ENCODE peak calls at places on chromosomes 7 and 10, in nine cellular contexts. N is astrocyte; L is left ventricle myocardium inferior; T is CD8-positive, alpha-beta memory T cell; A is PC-9; V is heart right ventricle; E is adipocyte; P is prostate gland; X is naive thymus-derived CD4-positive, alpha-beta T cell. I is an unnamed sample. For H3K4me1, the result is how much of the 10 kb centered on the place peaks cover.

GRCh38 chr7:80721880-80722595 is 83.6 kb downstream of the CD36 start:
- DNase-seq in N (peak), L (no peak), T (no peak), A (peak), V (no peak), E (peak), P (no peak), X (no peak), I (no peak)

GRCh38 chr7:41872951-41873350 is 170.1 kb upstream of the INHBA start:
- DNase-seq in N (no peak), L (no peak), T (no peak), A (no peak), V (no peak), E (peak), P (no peak), X (no peak), I (no peak)

GRCh38 chr10:133379152-133379800 is at the start of gene PAOX:
- DNase-seq in N (peak), L (peak), T (peak), A (no peak), V (peak), E (peak), P (peak), X (peak), I (peak)

GRCh38 chr10:99345350-99345749 is 16.2 kb downstream of the CNNM1 start:
- DNase-seq in N (peak), L (no peak), T (no peak), A (no peak), V (no peak), E (no peak), P (no peak), X (no peak), I (no peak)

GRCh38 chr7:138568655-138569054 is 108.6 kb downstream of the TRIM24 start:
- DNase-seq in N (no peak), L (no peak), T (no peak), A (no peak), V (no peak), E (no peak), P (no peak), X (no peak), I (no peak)

GRCh38 chr7:48337012-48337621 is 165.9 kb downstream of the ABCA13 start:
- DNase-seq in N (peak), L (no peak), T (no peak), A (no peak), V (no peak), E (peak), P (no peak), X (no peak), I (no peak)

GRCh38 chr7:155517969-155518368 is 28.4 kb downstream of the CNPY1 start:
- DNase-seq in N (no peak), L (no peak), T (no peak), A (no peak), V (no peak), E (no peak), P (no peak), X (no peak), I (no peak)

GRCh38 chr10:73413108-73413527 is 740 bp downstream of the ANXA7 start:
- DNase-seq in N (no peak), L (no peak), T (peak), A (peak), V (peak), E (no peak), P (peak), X (no peak), I (peak)

GRCh38 chr10:27390681-27391080 is 113.4 kb upstream of the RAB18 start:
- DNase-seq in N (no peak), L (no peak), T (no peak), A (no peak), V (no peak), E (peak), P (no peak), X (no peak), I (no peak)

GRCh38 chr7:41134242-41134872 is 568.5 kb downstream of the INHBA start:
- DNase-seq in N (peak), L (no peak), T (no peak), A (peak), V (no peak), E (peak), P (no peak), X (no peak), I (no peak)

GRCh38 chr10:8873310-8873709 is 818.8 kb downstream of the GATA3 start:
- DNase-seq in N (peak), L (no peak), T (no peak), A (peak), V (no peak), E (no peak), P (no peak), X (no peak), I (no peak)

GRCh38 chr10:12350167-12350872 is 973 bp downstream of the CAMK1D start:
- DNase-seq in N (peak), L (peak), T (peak), A (peak), V (peak), E (peak), P (peak), X (peak), I (peak)

GRCh38 chr10:3578682-3579081 is 206.3 kb downstream of the KLF6 start:
- DNase-seq in N (no peak), L (no peak), T (no peak), A (no peak), V (no peak), E (no peak), P (no peak), X (no peak), I (no peak)

GRCh38 chr7:117737882-117738281 is 135.4 kb downstream of the CTTNBP2 start:
- DNase-seq in N (no peak), L (no peak), T (no peak), A (no peak), V (no peak), E (no peak), P (no peak), X (no peak), I (no peak)

GRCh38 chr10:43671659-43672555 is 23.2 kb upstream of the ZNF32 start:
- DNase-seq in N (peak), L (no peak), T (no peak), A (peak), V (peak), E (peak), P (peak), X (peak), I (peak)

GRCh38 chr10:45640049-45640448 is 32.5 kb downstream of the ZFAND4 start:
- DNase-seq in N (no peak), L (no peak), T (no peak), A (no peak), V (no peak), E (no peak), P (no peak), X (no peak), I (no peak)

GRCh38 chr10:75472685-75473084 is 41.3 kb downstream of the LRMDA start:
- DNase-seq in N (no peak), L (no peak), T (no peak), A (no peak), V (no peak), E (no peak), P (no peak), X (no peak), I (no peak)

GRCh38 chr7:35624299-35625186 is 70.4 kb downstream of the HERPUD2 start:
- DNase-seq in N (no peak), L (no peak), T (no peak), A (no peak), V (peak), E (peak), P (no peak), X (peak), I (peak)

GRCh38 chr7:11714676-11715075 is 117.3 kb downstream of the THSD7A start:
- DNase-seq in N (peak), L (no peak), T (no peak), A (no peak), V (no peak), E (no peak), P (no peak), X (no peak), I (no peak)

GRCh38 chr10:16909271-16909767 is 92.1 kb upstream of the RSU1 start:
- DNase-seq in N (peak), L (no peak), T (no peak), A (no peak), V (no peak), E (no peak), P (no peak), X (no peak), I (no peak)

GRCh38 chr7:36967387-36967786 is 243.1 kb upstream of the AOAH start:
- DNase-seq in N (peak), L (peak), T (no peak), A (peak), V (peak), E (peak), P (no peak), X (no peak), I (peak)

GRCh38 chr10:32376027-32376426 is 29.1 kb upstream of the EPC1 start:
- DNase-seq in N (no peak), L (no peak), T (no peak), A (no peak), V (no peak), E (no peak), P (no peak), X (no peak), I (no peak)

GRCh38 chr10:32378371-32379301 is 31.7 kb upstream of the EPC1 start:
- DNase-seq in N (peak), L (peak), T (peak), A (peak), V (peak), E (peak), P (peak), X (peak), I (peak)

GRCh38 chr10:32374605-32375004 is 27.6 kb upstream of the EPC1 start:
- DNase-seq in N (no peak), L (no peak), T (no peak), A (no peak), V (no peak), E (no peak), P (no peak), X (no peak), I (no peak)

GRCh38 chr10:32377458-32378370 is 30.8 kb upstream of the EPC1 start:
- DNase-seq in N (peak), L (no peak), T (no peak), A (peak), V (no peak), E (peak), P (no peak), X (peak), I (peak)

GRCh38 chr10:32376780-32377179 is 29.8 kb upstream of the EPC1 start:
- DNase-seq in N (no peak), L (no peak), T (no peak), A (no peak), V (no peak), E (peak), P (no peak), X (no peak), I (no peak)
- H3K4me1 ChIP-seq in N (under half), L (under half), T (under half), A (under half), V (under half), E (under half), P (under half), X (under half), I (under half)

GRCh38 chr10:125783408-125783807 is 7.8 kb upstream of the MMP21 start:
- DNase-seq in N (no peak), L (no peak), T (no peak), A (no peak), V (no peak), E (no peak), P (no peak), X (no peak), I (no peak)
- H3K4me1 ChIP-seq in N (under half), L (under half), T (under half), A (under half), V (under half), E (under half), P (under half), X (under half), I (under half)

GRCh38 chr7:27201231-27202017 is 1.5 kb upstream of the HOXA13 start:
- DNase-seq in N (no peak), L (no peak), T (no peak), A (no peak), V (no peak), E (no peak), P (no peak), X (no peak), I (no peak)

GRCh38 chr7:27199820-27200760 is at the start of gene HOXA13:
- DNase-seq in N (no peak), L (no peak), T (no peak), A (peak), V (no peak), E (no peak), P (peak), X (no peak), I (no peak)

GRCh38 chr7:27202018-27202740 is 2.3 kb upstream of the HOXA13 start:
- DNase-seq in N (no peak), L (no peak), T (no peak), A (no peak), V (no peak), E (no peak), P (no peak), X (no peak), I (no peak)

GRCh38 chr7:27198871-27199801 is 755 bp downstream of the HOXA13 start:
- DNase-seq in N (no peak), L (no peak), T (no peak), A (no peak), V (no peak), E (no peak), P (peak), X (no peak), I (no peak)

GRCh38 chr7:27200761-27201230 is 905 bp upstream of the HOXA13 start:
- DNase-seq in N (no peak), L (no peak), T (no peak), A (no peak), V (no peak), E (no peak), P (no peak), X (no peak), I (no peak)
- H3K4me1 ChIP-seq in N (under half), L (under half), T (under half), A (under half), V (under half), E (under half), P (under half), X (under half), I (under half)

GRCh38 chr10:61978965-61979364 is 77.5 kb downstream of the ARID5B start:
- DNase-seq in N (no peak), L (no peak), T (no peak), A (no peak), V (peak), E (no peak), P (no peak), X (no peak), I (peak)
- H3K4me1 ChIP-seq in N (under half), L (under half), T (under half), A (under half), V (under half), E (under half), P (under half), X (under half), I (under half)

I was measured in heart left ventricle.